ENCODE peak calls at places on chromosomes 7 and 10, in four cellular contexts. C is H1, D is SK-N-SH, B is K562. G is an unnamed sample.

GRCh38 chr7:8260871-8261707 is 878 bp downstream of the ICA1 start:
- DNase-seq in C (no peak), D (peak; percentile 74), B (peak; percentile 56), G (peak; percentile 16)

GRCh38 chr7:22339725-22340390 is 17.1 kb downstream of the RAPGEF5 start:
- DNase-seq in C (no peak), D (no peak), B (no peak), G (no peak)

GRCh38 chr10:1011696-1012095 is 14.0 kb downstream of the IDI2 start:
- DNase-seq in C (no peak), D (no peak), B (no peak), G (no peak)

GRCh38 chr7:16171928-16172327 is 249.4 kb downstream of the CRPPA start:
- DNase-seq in C (no peak), D (no peak), B (no peak), G (no peak)

GRCh38 chr7:43439631-43440401 is 143.1 kb upstream of the STK17A start:
- DNase-seq in C (peak; percentile 77), D (peak; percentile 76), B (peak; percentile 81), G (peak; percentile 79)

GRCh38 chr10:89759531-89759930 is 58.1 kb downstream of the KIF20B start:
- DNase-seq in C (no peak), D (no peak), B (no peak), G (no peak)

GRCh38 chr7:71761336-71761735 is 629.4 kb downstream of the GALNT17 start:
- DNase-seq in C (no peak), D (no peak), B (no peak), G (no peak)

GRCh38 chr7:6453737-6454136 is 6.0 kb upstream of the DAGLB start:
- DNase-seq in C (no peak), D (no peak), B (no peak), G (no peak)

GRCh38 chr10:91891285-91892001 is 17.8 kb downstream of the FGFBP3 start:
- DNase-seq in C (no peak), D (no peak), B (peak; percentile 22), G (no peak)

GRCh38 chr10:86918022-86918471 is 39.4 kb downstream of the MMRN2 start:
- DNase-seq in C (no peak), D (no peak), B (no peak), G (no peak)

GRCh38 chr10:123009105-123009805 is 449 bp downstream of the ACADSB start:
- DNase-seq in C (no peak), D (peak; percentile 66), B (peak; percentile 50), G (peak; percentile 27)

GRCh38 chr7:128017880-128018845 is 13.1 kb downstream of the LRRC4 start:
- DNase-seq in C (no peak), D (peak; percentile 70), B (no peak), G (no peak)

GRCh38 chr7:134435161-134435920 is 23.6 kb downstream of the AKR1B1 start:
- DNase-seq in C (no peak), D (no peak), B (no peak), G (no peak)

GRCh38 chr10:24723386-24723787 is 300 bp downstream of the ARHGAP21 start:
- DNase-seq in C (no peak), D (peak; percentile 76), B (peak; percentile 38), G (no peak)

GRCh38 chr10:70135046-70135445 is 2.4 kb upstream of the AIFM2 start:
- DNase-seq in C (no peak), D (no peak), B (no peak), G (no peak)

GRCh38 chr7:72345208-72345727 is 66.9 kb downstream of the CALN1 start:
- DNase-seq in C (no peak), D (no peak), B (no peak), G (no peak)

GRCh38 chr7:94512735-94513564 is 3.3 kb downstream of the CASD1 start:
- DNase-seq in C (no peak), D (no peak), B (no peak), G (no peak)

GRCh38 chr7:101784275-101785127 is 32.9 kb upstream of the CUX1 start:
- DNase-seq in C (no peak), D (no peak), B (peak; percentile 45), G (no peak)

GRCh38 chr10:75234683-75235374 is 928 bp downstream of the COMTD1 start:
- DNase-seq in C (no peak), D (peak; percentile 59), B (peak; percentile 68), G (peak; percentile 70)

GRCh38 chr7:78130443-78131200 is 332.0 kb downstream of the PHTF2 start:
- DNase-seq in C (no peak), D (no peak), B (no peak), G (no peak)

GRCh38 chr10:85646312-85646711 is 720.3 kb downstream of the GRID1 start:
- DNase-seq in C (no peak), D (no peak), B (no peak), G (no peak)

GRCh38 chr7:64880322-64881297 is 22.5 kb upstream of the ZNF273 start:
- DNase-seq in C (no peak), D (peak; percentile 14), B (no peak), G (no peak)

GRCh38 chr10:132516771-132517725 is 20.5 kb upstream of the INPP5A start:
- DNase-seq in C (peak; percentile 47), D (peak; percentile 85), B (peak; percentile 84), G (peak; percentile 75)

GRCh38 chr7:117946201-117946633 is 73.0 kb upstream of the CTTNBP2 start:
- DNase-seq in C (no peak), D (no peak), B (no peak), G (no peak)

DNA sequence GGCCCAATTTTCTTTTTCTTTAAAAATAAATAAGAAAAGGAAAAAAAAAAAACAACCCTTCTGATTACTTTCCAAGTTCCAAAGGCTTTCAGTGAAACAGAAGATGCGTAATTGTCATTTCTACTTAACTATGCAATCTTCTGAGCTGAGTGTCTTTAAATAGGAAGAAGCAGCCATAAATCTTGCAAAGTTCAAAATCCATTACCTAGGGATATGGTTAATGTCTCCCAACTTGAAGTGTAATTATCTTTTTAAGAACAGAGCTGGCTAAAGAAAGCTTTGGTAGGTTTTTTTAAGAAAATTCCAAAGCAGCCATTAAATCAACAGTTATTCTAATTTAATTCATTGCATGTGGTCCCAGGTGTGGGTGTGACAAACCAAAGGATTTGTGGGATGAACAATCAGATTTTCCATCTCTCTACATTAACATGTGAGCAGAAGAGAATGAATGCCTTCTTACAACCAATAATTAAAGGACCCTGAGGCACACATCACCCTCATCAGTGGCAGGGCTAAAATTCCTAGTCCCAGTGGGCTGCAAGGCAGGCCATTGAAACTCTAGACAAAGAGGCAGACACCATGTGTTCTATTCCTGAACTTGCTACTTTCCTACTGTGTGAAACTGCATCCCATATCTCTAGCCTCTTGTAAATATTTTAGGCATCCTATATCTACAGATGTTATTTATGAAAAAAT is 419.2 kb downstream of the REEP3 start:
- DNase-seq in C (no peak), D (no peak), B (no peak), G (no peak)
- TF ChIP-seq USF2 in C (no peak), D (no peak), B (no peak), G (no peak)

GRCh38 chr7:335358-336148 is 45.6 kb downstream of the FOXL3 start:
- DNase-seq in C (no peak), D (no peak), B (no peak), G (no peak)

GRCh38 chr7:337567-337951 is 47.6 kb downstream of the FOXL3 start:
- DNase-seq in C (no peak), D (no peak), B (no peak), G (no peak)

GRCh38 chr7:338295-339061 is 48.5 kb downstream of the FOXL3 start:
- DNase-seq in C (no peak), D (no peak), B (no peak), G (no peak)

GRCh38 chr7:339062-339342 is 49.0 kb downstream of the FOXL3 start:
- DNase-seq in C (no peak), D (no peak), B (no peak), G (no peak)

DNA sequence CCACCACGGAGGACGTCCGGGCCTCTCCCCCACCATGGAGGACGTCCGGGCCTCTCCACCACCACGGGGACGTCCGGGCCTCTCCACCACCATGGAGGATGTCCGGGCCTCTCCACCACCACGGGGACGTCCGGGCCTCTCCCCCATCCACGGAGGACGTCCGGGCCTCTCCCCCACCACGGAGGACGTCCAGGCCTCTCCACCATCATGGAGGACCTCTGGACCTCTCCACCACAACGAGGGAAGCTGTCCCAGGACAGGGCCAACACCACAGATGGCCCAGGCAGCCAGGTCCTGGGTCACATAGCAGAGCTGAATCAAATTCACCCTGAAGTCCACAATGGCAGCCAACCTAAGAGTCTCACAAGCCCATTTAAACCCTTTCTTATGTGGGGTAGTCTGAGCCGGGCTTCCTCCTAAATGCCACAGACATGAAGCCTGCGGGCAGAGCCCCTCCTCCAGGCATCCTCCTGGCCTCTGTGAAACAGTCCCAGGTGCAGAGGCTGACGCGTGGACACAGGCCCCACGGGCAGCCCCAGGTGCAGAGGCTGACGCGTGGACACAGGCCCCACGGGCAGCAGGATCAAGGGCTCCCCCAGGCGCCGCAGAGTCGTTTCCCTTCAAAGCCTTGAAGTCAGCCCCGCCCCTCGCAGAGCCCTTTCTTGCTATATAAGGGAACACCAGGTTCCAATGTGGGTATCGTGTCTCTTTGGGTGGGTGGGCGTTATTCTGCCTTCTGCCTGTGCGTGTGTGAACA is 47.0 kb downstream of the FOXL3 start:
- DNase-seq in C (no peak), D (no peak), B (no peak), G (no peak)
- TF ChIP-seq TEAD4 in C (no peak), D (no peak), B (no peak), G (no peak)

GRCh38 chr10:53843691-53844362 is 957.2 kb downstream of the PCDH15 start:
- DNase-seq in C (no peak), D (no peak), B (no peak), G (no peak)

GRCh38 chr10:53841746-53842145 is 959.3 kb downstream of the PCDH15 start:
- DNase-seq in C (no peak), D (no peak), B (no peak), G (no peak)

GRCh38 chr10:53836638-53837037 is 964.4 kb downstream of the PCDH15 start:
- DNase-seq in C (no peak), D (peak; percentile 36), B (no peak), G (no peak)

GRCh38 chr10:53840668-53841067 is 960.4 kb downstream of the PCDH15 start:
- DNase-seq in C (no peak), D (no peak), B (no peak), G (no peak)

DNA sequence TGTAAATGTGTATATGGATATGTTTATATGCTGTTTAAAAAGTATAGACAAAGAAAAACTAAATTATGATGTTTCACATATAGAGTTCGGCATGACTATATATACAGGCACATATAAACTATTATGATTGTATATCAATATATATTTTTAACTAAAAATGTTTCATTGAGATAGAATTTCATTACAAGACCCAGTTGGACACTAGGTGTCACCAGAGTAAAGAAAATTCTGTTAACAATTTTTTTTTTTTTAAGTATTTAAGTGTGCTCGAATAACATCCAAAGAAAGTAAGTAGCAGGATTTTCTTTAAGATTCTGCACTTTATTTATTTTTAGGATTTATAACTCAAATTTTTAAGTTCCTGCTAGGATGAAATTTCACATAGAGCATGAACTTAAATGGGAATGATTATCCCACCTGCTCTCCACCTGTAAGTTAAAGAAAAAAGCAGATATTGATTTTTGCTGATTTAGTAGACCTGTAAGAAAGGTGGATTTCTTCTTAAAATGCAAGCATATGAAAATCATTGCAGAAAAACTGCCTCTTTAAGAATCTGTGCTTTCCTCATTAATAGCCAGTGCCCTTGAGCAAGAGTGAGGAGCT is 961.5 kb downstream of the PCDH15 start:
- DNase-seq in C (no peak), D (peak; percentile 9), B (no peak), G (no peak)
- TF ChIP-seq USF2 in C (no peak), D (no peak), B (no peak), G (no peak)

GRCh38 chr7:115676080-115676479 is 354.5 kb downstream of the TFEC start:
- DNase-seq in C (no peak), D (no peak), B (no peak), G (no peak)
- TF ChIP-seq TEAD4 in C (no peak), D (no peak), B (no peak), G (no peak)

G was measured in WTC11.